ENCODE peak calls at places on chromosomes 16 and 17, in six cellular contexts. One of them, this sample, is unnamed.
A peak's percentile ranks its signal among the peaks of the same experiment; 100 is the strongest.

GRCh38 chr16:8670014-8670560 is 4.3 kb upstream of the ABAT start:
- DNase-seq in GM04504: no peak
- DNase-seq in activated naive CD4-positive, alpha-beta T cell: no peak
- DNase-seq in effector memory CD8-positive, alpha-beta T cell: no peak
- DNase-seq in non-pigmented ciliary epithelial cell: no peak
- DNase-seq in sigmoid colon: no peak
- DNase-seq in this sample: no peak

GRCh38 chr17:49766918-49767530 is 3.1 kb upstream of the FAM117A start:
- DNase-seq in non-pigmented ciliary epithelial cell: no peak
- DNase-seq in GM04504: no peak
- DNase-seq in sigmoid colon: no peak
- DNase-seq in effector memory CD8-positive, alpha-beta T cell: no peak
- DNase-seq in activated naive CD4-positive, alpha-beta T cell: no peak
- DNase-seq in this sample: no peak

GRCh38 chr16:57589374-57589773 is 39.1 kb upstream of the ADGRG1 start:
- DNase-seq in sigmoid colon: no peak
- DNase-seq in activated naive CD4-positive, alpha-beta T cell: no peak
- DNase-seq in non-pigmented ciliary epithelial cell: no peak
- DNase-seq in GM04504: no peak
- DNase-seq in effector memory CD8-positive, alpha-beta T cell: no peak
- DNase-seq in this sample: no peak

GRCh38 chr16:56450275-56450889 is 750 bp downstream of the NUDT21 start:
- DNase-seq in non-pigmented ciliary epithelial cell: no peak
- DNase-seq in activated naive CD4-positive, alpha-beta T cell: no peak
- DNase-seq in sigmoid colon: no peak
- DNase-seq in effector memory CD8-positive, alpha-beta T cell: no peak
- DNase-seq in GM04504: no peak
- DNase-seq in this sample: no peak

GRCh38 chr17:5893741-5894140 is 176.4 kb upstream of the WSCD1 start:
- DNase-seq in effector memory CD8-positive, alpha-beta T cell: no peak
- DNase-seq in activated naive CD4-positive, alpha-beta T cell: no peak
- DNase-seq in GM04504: no peak
- DNase-seq in sigmoid colon: no peak
- DNase-seq in non-pigmented ciliary epithelial cell: no peak
- DNase-seq in this sample: no peak

GRCh38 chr17:50668025-50668837 is 33.5 kb downstream of the ABCC3 start:
- DNase-seq in GM04504: no peak
- DNase-seq in activated naive CD4-positive, alpha-beta T cell: no peak
- DNase-seq in effector memory CD8-positive, alpha-beta T cell: no peak
- DNase-seq in sigmoid colon: no peak
- DNase-seq in non-pigmented ciliary epithelial cell: no peak
- DNase-seq in this sample: no peak

GRCh38 chr17:56217921-56218320 is 64.6 kb downstream of the ANKFN1 start:
- DNase-seq in GM04504: no peak
- DNase-seq in activated naive CD4-positive, alpha-beta T cell: no peak
- DNase-seq in non-pigmented ciliary epithelial cell: no peak
- DNase-seq in sigmoid colon: no peak
- DNase-seq in effector memory CD8-positive, alpha-beta T cell: no peak
- DNase-seq in this sample: no peak

GRCh38 chr16:79754081-79754872 is 153.7 kb upstream of the MAF start:
- DNase-seq in activated naive CD4-positive, alpha-beta T cell: no peak
- DNase-seq in effector memory CD8-positive, alpha-beta T cell: no peak
- DNase-seq in sigmoid colon: no peak
- DNase-seq in non-pigmented ciliary epithelial cell: no peak
- DNase-seq in GM04504: no peak
- DNase-seq in this sample: no peak

GRCh38 chr17:42038221-42038973 is 12.0 kb downstream of the C17orf113 start:
- DNase-seq in GM04504: no peak
- DNase-seq in non-pigmented ciliary epithelial cell: no peak
- DNase-seq in effector memory CD8-positive, alpha-beta T cell: no peak
- DNase-seq in activated naive CD4-positive, alpha-beta T cell: no peak
- DNase-seq in sigmoid colon: no peak
- DNase-seq in this sample: no peak

GRCh38 chr16:57377080-57377841 is 5.0 kb downstream of the CX3CL1 start:
- DNase-seq in sigmoid colon: no peak
- DNase-seq in GM04504: no peak
- DNase-seq in non-pigmented ciliary epithelial cell: no peak
- DNase-seq in activated naive CD4-positive, alpha-beta T cell: no peak
- DNase-seq in effector memory CD8-positive, alpha-beta T cell: no peak
- DNase-seq in this sample: peak; percentile 28

GRCh38 chr16:87627542-87628245 is 25.4 kb downstream of the JPH3 start:
- DNase-seq in effector memory CD8-positive, alpha-beta T cell: no peak
- DNase-seq in activated naive CD4-positive, alpha-beta T cell: no peak
- DNase-seq in GM04504: no peak
- DNase-seq in sigmoid colon: no peak
- DNase-seq in non-pigmented ciliary epithelial cell: no peak
- DNase-seq in this sample: no peak

GRCh38 chr17:48440660-48441059 is 10.6 kb upstream of the SKAP1 start:
- DNase-seq in effector memory CD8-positive, alpha-beta T cell: no peak
- DNase-seq in sigmoid colon: no peak
- DNase-seq in GM04504: no peak
- DNase-seq in activated naive CD4-positive, alpha-beta T cell: no peak
- DNase-seq in non-pigmented ciliary epithelial cell: no peak
- DNase-seq in this sample: no peak

GRCh38 chr16:31833047-31833446 is 40.6 kb upstream of the ZNF267 start:
- DNase-seq in activated naive CD4-positive, alpha-beta T cell: no peak
- DNase-seq in effector memory CD8-positive, alpha-beta T cell: no peak
- DNase-seq in GM04504: no peak
- DNase-seq in sigmoid colon: no peak
- DNase-seq in non-pigmented ciliary epithelial cell: no peak
- DNase-seq in this sample: no peak

GRCh38 chr16:10987361-10988163 is 43.2 kb downstream of the CLEC16A start:
- DNase-seq in GM04504: no peak
- DNase-seq in non-pigmented ciliary epithelial cell: no peak
- DNase-seq in effector memory CD8-positive, alpha-beta T cell: no peak
- DNase-seq in activated naive CD4-positive, alpha-beta T cell: no peak
- DNase-seq in sigmoid colon: no peak
- DNase-seq in this sample: no peak

GRCh38 chr17:28131592-28131991 is 89.1 kb downstream of the NLK start:
- DNase-seq in non-pigmented ciliary epithelial cell: no peak
- DNase-seq in sigmoid colon: no peak
- DNase-seq in effector memory CD8-positive, alpha-beta T cell: no peak
- DNase-seq in activated naive CD4-positive, alpha-beta T cell: no peak
- DNase-seq in GM04504: no peak
- DNase-seq in this sample: no peak

GRCh38 chr17:82328994-82329507 is 4.5 kb downstream of the SECTM1 start:
- DNase-seq in sigmoid colon: no peak
- DNase-seq in effector memory CD8-positive, alpha-beta T cell: no peak
- DNase-seq in activated naive CD4-positive, alpha-beta T cell: no peak
- DNase-seq in GM04504: no peak
- DNase-seq in non-pigmented ciliary epithelial cell: no peak
- DNase-seq in this sample: no peak

GRCh38 chr17:61007980-61008379 is 330.3 kb downstream of the BCAS3 start:
- DNase-seq in GM04504: no peak
- DNase-seq in effector memory CD8-positive, alpha-beta T cell: no peak
- DNase-seq in sigmoid colon: no peak
- DNase-seq in activated naive CD4-positive, alpha-beta T cell: no peak
- DNase-seq in non-pigmented ciliary epithelial cell: peak; percentile 13
- DNase-seq in this sample: peak; percentile 82

GRCh38 chr17:67421869-67422273 is 44.8 kb downstream of the PITPNC1 start:
- DNase-seq in effector memory CD8-positive, alpha-beta T cell: peak; percentile 55
- DNase-seq in non-pigmented ciliary epithelial cell: peak; percentile 51
- DNase-seq in sigmoid colon: no peak
- DNase-seq in activated naive CD4-positive, alpha-beta T cell: no peak
- DNase-seq in GM04504: peak; percentile 86
- DNase-seq in this sample: no peak

GRCh38 chr16:86604436-86605220 is 26.3 kb downstream of the FOXL1 start:
- DNase-seq in GM04504: no peak
- DNase-seq in effector memory CD8-positive, alpha-beta T cell: peak; percentile 22
- DNase-seq in sigmoid colon: no peak
- DNase-seq in activated naive CD4-positive, alpha-beta T cell: no peak
- DNase-seq in non-pigmented ciliary epithelial cell: no peak
- DNase-seq in this sample: no peak

GRCh38 chr17:27398691-27399090 is 57.6 kb upstream of the KSR1 start:
- DNase-seq in GM04504: no peak
- DNase-seq in non-pigmented ciliary epithelial cell: no peak
- DNase-seq in activated naive CD4-positive, alpha-beta T cell: no peak
- DNase-seq in sigmoid colon: no peak
- DNase-seq in effector memory CD8-positive, alpha-beta T cell: no peak
- DNase-seq in this sample: no peak

GRCh38 chr16:20348365-20349185 is 3.9 kb downstream of the UMOD start:
- DNase-seq in sigmoid colon: no peak
- DNase-seq in effector memory CD8-positive, alpha-beta T cell: no peak
- DNase-seq in activated naive CD4-positive, alpha-beta T cell: no peak
- DNase-seq in non-pigmented ciliary epithelial cell: no peak
- DNase-seq in GM04504: no peak
- DNase-seq in this sample: no peak

GRCh38 chr17:19648475-19649406 is at the start of gene ALDH3A2:
- DNase-seq in activated naive CD4-positive, alpha-beta T cell: peak; percentile 72
- DNase-seq in non-pigmented ciliary epithelial cell: peak; percentile 50
- DNase-seq in sigmoid colon: peak; percentile 98
- DNase-seq in GM04504: peak; percentile 84
- DNase-seq in effector memory CD8-positive, alpha-beta T cell: peak; percentile 90
- DNase-seq in this sample: peak; percentile 94

GRCh38 chr17:17890773-17891759 is 54.3 kb upstream of the SREBF1 start:
- DNase-seq in effector memory CD8-positive, alpha-beta T cell: no peak
- DNase-seq in non-pigmented ciliary epithelial cell: no peak
- DNase-seq in activated naive CD4-positive, alpha-beta T cell: no peak
- DNase-seq in GM04504: no peak
- DNase-seq in sigmoid colon: no peak
- DNase-seq in this sample: peak; percentile 81

GRCh38 chr16:83351846-83352245 is 455.9 kb upstream of the HSBP1 start:
- DNase-seq in GM04504: peak; percentile 67
- DNase-seq in effector memory CD8-positive, alpha-beta T cell: no peak
- DNase-seq in non-pigmented ciliary epithelial cell: no peak
- DNase-seq in sigmoid colon: no peak
- DNase-seq in activated naive CD4-positive, alpha-beta T cell: no peak
- DNase-seq in this sample: no peak

GRCh38 chr17:78127240-78127887 is 1.2 kb downstream of the TMC6 start:
- DNase-seq in activated naive CD4-positive, alpha-beta T cell: no peak
- DNase-seq in non-pigmented ciliary epithelial cell: no peak
- DNase-seq in effector memory CD8-positive, alpha-beta T cell: peak; percentile 65
- DNase-seq in GM04504: no peak
- DNase-seq in sigmoid colon: peak; percentile 88
- DNase-seq in this sample: peak; percentile 86

GRCh38 chr17:77376795-77377751 is 236.3 kb downstream of the SEC14L1 start:
- DNase-seq in activated naive CD4-positive, alpha-beta T cell: no peak
- DNase-seq in non-pigmented ciliary epithelial cell: no peak
- DNase-seq in sigmoid colon: peak; percentile 78
- DNase-seq in GM04504: no peak
- DNase-seq in effector memory CD8-positive, alpha-beta T cell: no peak
- DNase-seq in this sample: no peak

GRCh38 chr17:73430848-73431247 is 119.0 kb upstream of the CDC42EP4 start:
- DNase-seq in activated naive CD4-positive, alpha-beta T cell: no peak
- DNase-seq in non-pigmented ciliary epithelial cell: no peak
- DNase-seq in GM04504: no peak
- DNase-seq in effector memory CD8-positive, alpha-beta T cell: no peak
- DNase-seq in sigmoid colon: no peak
- DNase-seq in this sample: no peak

GRCh38 chr16:79593074-79593531 is 7.4 kb downstream of the MAF start:
- DNase-seq in non-pigmented ciliary epithelial cell: no peak
- DNase-seq in activated naive CD4-positive, alpha-beta T cell: no peak
- DNase-seq in GM04504: no peak
- DNase-seq in effector memory CD8-positive, alpha-beta T cell: no peak
- DNase-seq in sigmoid colon: no peak
- DNase-seq in this sample: no peak

GRCh38 chr16:12925026-12925425 is 23.6 kb downstream of the SHISA9 start:
- DNase-seq in activated naive CD4-positive, alpha-beta T cell: no peak
- DNase-seq in effector memory CD8-positive, alpha-beta T cell: no peak
- DNase-seq in non-pigmented ciliary epithelial cell: no peak
- DNase-seq in GM04504: no peak
- DNase-seq in sigmoid colon: no peak
- DNase-seq in this sample: no peak

GRCh38 chr16:56353054-56353921 is 72.1 kb downstream of the AMFR start:
- DNase-seq in GM04504: no peak
- DNase-seq in activated naive CD4-positive, alpha-beta T cell: no peak
- DNase-seq in effector memory CD8-positive, alpha-beta T cell: no peak
- DNase-seq in sigmoid colon: peak; percentile 55
- DNase-seq in non-pigmented ciliary epithelial cell: no peak
- DNase-seq in this sample: no peak

GRCh38 chr17:37373530-37374159 is 2.1 kb upstream of the C17orf78 start:
- DNase-seq in GM04504: peak; percentile 62
- DNase-seq in activated naive CD4-positive, alpha-beta T cell: no peak
- DNase-seq in non-pigmented ciliary epithelial cell: peak; percentile 60
- DNase-seq in effector memory CD8-positive, alpha-beta T cell: peak; percentile 47
- DNase-seq in sigmoid colon: no peak
- DNase-seq in this sample: peak; percentile 91

GRCh38 chr17:68437979-68438877 is 19.1 kb downstream of the WIPI1 start:
- DNase-seq in effector memory CD8-positive, alpha-beta T cell: peak; percentile 29
- DNase-seq in activated naive CD4-positive, alpha-beta T cell: no peak
- DNase-seq in non-pigmented ciliary epithelial cell: no peak
- DNase-seq in sigmoid colon: no peak
- DNase-seq in GM04504: no peak
- DNase-seq in this sample: peak; percentile 59

This sample was measured in SK-MEL-5.